ENCODE peak calls at places on chromosome 7, in eight cellular contexts. K is CD4-positive, CD25-positive, alpha-beta regulatory T cell; X is fibroblast of lung; I is CD8-positive, alpha-beta memory T cell; Y is mesenchymal stem cell; J is body of pancreas; S is OCI-LY7; C is HepG2. F is an unnamed sample.

GRCh38 chr7:77393261-77393660 is 22.9 kb downstream of the GSAP start:
- DNase-seq in K (peak; percentile 48), X (no peak), I (no peak), Y (no peak), J (no peak), S (no peak), C (no peak), F (no peak)

GRCh38 chr7:148698397-148699023 is at the start of gene CUL1:
- DNase-seq in K (peak; percentile 91), X (peak; percentile 72), I (peak; percentile 83), Y (peak; percentile 76), J (peak; percentile 92), S (peak; percentile 84), C (peak; percentile 46), F (peak; percentile 86)

GRCh38 chr7:10998984-10999757 is 25.5 kb downstream of the PHF14 start:
- DNase-seq in K (no peak), X (no peak), I (no peak), Y (peak; percentile 15), J (no peak), S (no peak), C (peak; percentile 65), F (no peak)

GRCh38 chr7:46494441-46494840 is 573.4 kb upstream of the IGFBP3 start:
- DNase-seq in K (no peak), X (no peak), I (no peak), Y (no peak), J (no peak), S (no peak), C (no peak), F (no peak)

GRCh38 chr7:30142710-30143109 is 7.9 kb downstream of the MTURN start:
- DNase-seq in K (no peak), X (peak; percentile 79), I (no peak), Y (peak; percentile 15), J (peak; percentile 61), S (no peak), C (peak; percentile 53), F (peak; percentile 68)

GRCh38 chr7:135208417-135208793 is 2.9 kb downstream of the WDR91 start:
- DNase-seq in K (no peak), X (peak; percentile 20), I (no peak), Y (peak; percentile 9), J (peak; percentile 65), S (no peak), C (no peak), F (no peak)

GRCh38 chr7:75533926-75534325 is 41.8 kb downstream of the SPDYE5 start:
- DNase-seq in K (no peak), X (no peak), I (no peak), Y (no peak), J (no peak), S (no peak), C (no peak), F (no peak)

GRCh38 chr7:149752646-149753045 is 20.7 kb downstream of the ZNF467 start:
- DNase-seq in K (no peak), X (no peak), I (no peak), Y (no peak), J (no peak), S (no peak), C (no peak), F (no peak)

GRCh38 chr7:139232377-139232717 is 1.3 kb downstream of the UBN2 start:
- DNase-seq in K (peak; percentile 34), X (no peak), I (no peak), Y (no peak), J (no peak), S (no peak), C (no peak), F (no peak)

GRCh38 chr7:44912775-44913347 is 27.5 kb upstream of the PURB start:
- DNase-seq in K (no peak), X (no peak), I (no peak), Y (no peak), J (peak; percentile 75), S (no peak), C (peak; percentile 20), F (no peak)

GRCh38 chr7:135792334-135792733 is 43.7 kb upstream of the FAM180A start:
- DNase-seq in K (no peak), X (no peak), I (no peak), Y (no peak), J (no peak), S (no peak), C (no peak), F (no peak)

GRCh38 chr7:5693529-5693928 is 87.9 kb downstream of the RNF216 start:
- DNase-seq in K (no peak), X (peak; percentile 67), I (no peak), Y (peak; percentile 81), J (peak; percentile 56), S (peak; percentile 82), C (peak; percentile 16), F (peak; percentile 80)

GRCh38 chr7:141039366-141039765 is 24.6 kb upstream of the MRPS33 start:
- DNase-seq in K (no peak), X (peak; percentile 6), I (no peak), Y (no peak), J (no peak), S (no peak), C (no peak), F (no peak)

GRCh38 chr7:137957887-137958286 is 44.0 kb downstream of the CREB3L2 start:
- DNase-seq in K (no peak), X (no peak), I (no peak), Y (peak; percentile 80), J (no peak), S (no peak), C (no peak), F (peak; percentile 90)

GRCh38 chr7:7889791-7890568 is 78.6 kb upstream of the GLCCI1 start:
- DNase-seq in K (no peak), X (no peak), I (no peak), Y (no peak), J (no peak), S (no peak), C (no peak), F (no peak)

GRCh38 chr7:39341083-39341482 is 225.1 kb upstream of the YAE1 start:
- DNase-seq in K (no peak), X (peak; percentile 2), I (no peak), Y (no peak), J (no peak), S (no peak), C (no peak), F (no peak)

GRCh38 chr7:140506788-140507464 is 27.6 kb upstream of the MKRN1 start:
- DNase-seq in K (no peak), X (peak; percentile 65), I (no peak), Y (peak; percentile 77), J (peak; percentile 41), S (no peak), C (no peak), F (no peak)

GRCh38 chr7:136635755-136636154 is 232.7 kb upstream of the CHRM2 start:
- DNase-seq in K (no peak), X (no peak), I (no peak), Y (no peak), J (no peak), S (no peak), C (no peak), F (no peak)

GRCh38 chr7:29040570-29040906 is 82.4 kb upstream of the TRIL start:
- DNase-seq in K (no peak), X (peak; percentile 47), I (no peak), Y (peak; percentile 28), J (no peak), S (no peak), C (no peak), F (no peak)

GRCh38 chr7:88835147-88835728 is 39.7 kb upstream of the TEX47 start:
- DNase-seq in K (peak; percentile 7), X (peak; percentile 2), I (no peak), Y (no peak), J (peak; percentile 24), S (peak; percentile 33), C (peak; percentile 27), F (no peak)
- H3K4me1 ChIP-seq in K (no peaks in the 10 kb centered on the region), X (no peaks in the 10 kb centered on the region), I (no peaks in the 10 kb centered on the region), Y (no peaks in the 10 kb centered on the region), J (no peaks in the 10 kb centered on the region), S (no peaks in the 10 kb centered on the region), C (no peaks in the 10 kb centered on the region), F (no peaks in the 10 kb centered on the region)

GRCh38 chr7:102413611-102414010 is 17.4 kb downstream of the PRKRIP1 start:
- DNase-seq in K (no peak), X (no peak), I (no peak), Y (no peak), J (no peak), S (no peak), C (no peak), F (no peak)

GRCh38 chr7:102413071-102413470 is 16.9 kb downstream of the PRKRIP1 start:
- DNase-seq in K (no peak), X (no peak), I (no peak), Y (no peak), J (no peak), S (no peak), C (no peak), F (no peak)

GRCh38 chr7:102417105-102417504 is 16.3 kb upstream of the ORAI2 start:
- DNase-seq in K (peak; percentile 36), X (no peak), I (no peak), Y (no peak), J (no peak), S (no peak), C (no peak), F (no peak)

GRCh38 chr7:102416406-102416805 is 17.0 kb upstream of the ORAI2 start:
- DNase-seq in K (no peak), X (no peak), I (no peak), Y (no peak), J (no peak), S (no peak), C (no peak), F (no peak)

GRCh38 chr7:102415685-102416225 is 17.6 kb upstream of the ORAI2 start:
- DNase-seq in K (peak; percentile 90), X (no peak), I (peak; percentile 52), Y (no peak), J (no peak), S (peak; percentile 67), C (no peak), F (no peak)
- H3K4me1 ChIP-seq in K (peaks cover 44% of the 10 kb centered on the region), X (no peaks in the 10 kb centered on the region), I (peaks cover 64% of the 10 kb centered on the region), Y (no peaks in the 10 kb centered on the region), J (no peaks in the 10 kb centered on the region), S (peaks cover 50% of the 10 kb centered on the region), C (no peaks in the 10 kb centered on the region), F (no peaks in the 10 kb centered on the region)

GRCh38 chr7:1861799-1862458 is 191.9 kb downstream of the ELFN1 start:
- DNase-seq in K (no peak), X (no peak), I (no peak), Y (no peak), J (no peak), S (peak; percentile 48), C (no peak), F (no peak)
- H3K4me1 ChIP-seq in K (no peaks in the 10 kb centered on the region), X (peaks cover 3% of the 10 kb centered on the region), I (no peaks in the 10 kb centered on the region), Y (no peaks in the 10 kb centered on the region), J (no peaks in the 10 kb centered on the region), S (peaks cover 13% of the 10 kb centered on the region), C (peaks cover 10% of the 10 kb centered on the region), F (no peaks in the 10 kb centered on the region)

GRCh38 chr7:55132550-55132889 is 113.7 kb downstream of the EGFR start:
- DNase-seq in K (no peak), X (no peak), I (no peak), Y (no peak), J (no peak), S (no peak), C (no peak), F (no peak)

GRCh38 chr7:55131421-55131929 is 112.7 kb downstream of the EGFR start:
- DNase-seq in K (no peak), X (no peak), I (no peak), Y (peak; percentile 69), J (no peak), S (no peak), C (peak; percentile 28), F (no peak)

GRCh38 chr7:55133630-55134392 is 115.0 kb downstream of the EGFR start:
- DNase-seq in K (no peak), X (peak; percentile 99), I (no peak), Y (peak; percentile 99), J (peak; percentile 52), S (no peak), C (peak; percentile 73), F (peak; percentile 81)

GRCh38 chr7:55134786-55135185 is 116.0 kb downstream of the EGFR start:
- DNase-seq in K (no peak), X (no peak), I (no peak), Y (no peak), J (no peak), S (no peak), C (no peak), F (no peak)

GRCh38 chr7:55132890-55133551 is 114.2 kb downstream of the EGFR start:
- DNase-seq in K (no peak), X (peak; percentile 100), I (no peak), Y (peak; percentile 99), J (peak; percentile 48), S (no peak), C (peak; percentile 75), F (peak; percentile 81)
- H3K4me1 ChIP-seq in K (no peaks in the 10 kb centered on the region), X (peaks cover 56% of the 10 kb centered on the region), I (no peaks in the 10 kb centered on the region), Y (peaks cover 31% of the 10 kb centered on the region), J (peaks cover 18% of the 10 kb centered on the region), S (no peaks in the 10 kb centered on the region), C (peaks cover 59% of the 10 kb centered on the region), F (peaks cover 65% of the 10 kb centered on the region)

F was measured in tibial artery.